ENCODE peak calls at places on chromosomes 7 and 10, in seven cellular contexts. R is stimulated activated naive CD4-positive, alpha-beta T cell; L is left cardiac atrium; O is anterior cingulate cortex; D is substantia nigra; J is GDM1; X is T-helper 2 cell. Y is an unnamed sample.

GRCh38 chr7:42235734-42236133 is 1.3 kb downstream of the GLI3 start:
- DNase-seq in R (no peak), L (no peak), O (no peak), D (no peak), J (no peak), X (no peak), Y (no peak)

GRCh38 chr7:56079450-56080185 is 13.1 kb downstream of the PHKG1 start:
- DNase-seq in R (no peak), L (peak; percentile 87), O (peak; percentile 76), D (peak; percentile 88), J (peak; percentile 50), X (no peak), Y (no peak)

GRCh38 chr7:13359656-13360055 is 629.8 kb downstream of the ETV1 start:
- DNase-seq in R (no peak), L (no peak), O (no peak), D (no peak), J (no peak), X (no peak), Y (no peak)

GRCh38 chr7:116227678-116228239 is 17.4 kb downstream of the TES start:
- DNase-seq in R (no peak), L (no peak), O (no peak), D (no peak), J (no peak), X (no peak), Y (no peak)

GRCh38 chr7:105759670-105760548 is 116.5 kb downstream of the ATXN7L1 start:
- DNase-seq in R (no peak), L (peak; percentile 32), O (no peak), D (peak; percentile 7), J (no peak), X (peak; percentile 29), Y (no peak)

GRCh38 chr10:127148066-127148932 is 48.1 kb downstream of the INSYN2A start:
- DNase-seq in R (no peak), L (no peak), O (no peak), D (no peak), J (no peak), X (peak; percentile 48), Y (no peak)

GRCh38 chr10:53843691-53844362 is 957.2 kb downstream of the PCDH15 start:
- DNase-seq in R (no peak), L (no peak), O (no peak), D (no peak), J (no peak), X (peak; percentile 48), Y (no peak)

GRCh38 chr7:42432644-42433043 is 195.6 kb upstream of the GLI3 start:
- DNase-seq in R (no peak), L (no peak), O (no peak), D (no peak), J (no peak), X (no peak), Y (no peak)

GRCh38 chr7:103989200-103989784 is at the start of gene RELN:
- DNase-seq in R (no peak), L (peak; percentile 27), O (no peak), D (no peak), J (no peak), X (peak; percentile 49), Y (no peak)

GRCh38 chr10:82497451-82497850 is 622.5 kb downstream of the NRG3 start:
- DNase-seq in R (no peak), L (no peak), O (no peak), D (no peak), J (no peak), X (no peak), Y (no peak)

GRCh38 chr7:87354749-87355148 is 9.3 kb downstream of the CROT start:
- DNase-seq in R (no peak), L (no peak), O (no peak), D (no peak), J (no peak), X (peak; percentile 32), Y (no peak)

GRCh38 chr10:90087197-90088007 is 386.0 kb downstream of the KIF20B start:
- DNase-seq in R (no peak), L (no peak), O (no peak), D (no peak), J (no peak), X (peak; percentile 1), Y (no peak)

GRCh38 chr7:108109216-108109908 is 20.8 kb downstream of the LAMB4 start:
- DNase-seq in R (no peak), L (no peak), O (no peak), D (no peak), J (peak; percentile 1), X (peak; percentile 42), Y (no peak)

GRCh38 chr7:18030758-18031157 is 3.1 kb upstream of the PRPS1L1 start:
- DNase-seq in R (no peak), L (no peak), O (no peak), D (no peak), J (no peak), X (no peak), Y (no peak)

Y was measured in naive thymus-derived CD8-positive, alpha-beta T cell.